ENCODE peak calls at places on chromosomes 2 and 18, in nine cellular contexts. One of them, this sample, is unnamed.
A peak's percentile ranks its signal among the peaks of the same experiment; 100 is the strongest.

GRCh38 chr2:27264753-27265535 is 2.1 kb upstream of the SLC30A3 start:
- DNase-seq in adrenal gland: peak; percentile 61
- DNase-seq in mesendoderm: peak; percentile 87
- DNase-seq in sigmoid colon: no peak
- DNase-seq in activated naive CD8-positive, alpha-beta T cell treated with anti-CD3 and anti-CD28 coated beads, Interleukin-2, amount 50 U/mL, for 24 hours: peak; percentile 71
- DNase-seq in GM23338: peak; percentile 94
- DNase-seq in fibroblast of lung: peak; percentile 29
- DNase-seq in left ventricle myocardium inferior: peak; percentile 66
- DNase-seq in stimulated activated CD8-positive, alpha-beta memory T cell treated with anti-CD3 and anti-CD28 coated beads, Interleukin-7, amount 100 ng/mL, for 24 hours: peak; percentile 23
- DNase-seq in this sample: peak; percentile 30

GRCh38 chr2:67318966-67319590 is 78.1 kb upstream of the ETAA1 start:
- DNase-seq in adrenal gland: no peak
- DNase-seq in mesendoderm: no peak
- DNase-seq in sigmoid colon: no peak
- DNase-seq in activated naive CD8-positive, alpha-beta T cell treated with anti-CD3 and anti-CD28 coated beads, Interleukin-2, amount 50 U/mL, for 24 hours: no peak
- DNase-seq in GM23338: no peak
- DNase-seq in fibroblast of lung: peak; percentile 63
- DNase-seq in left ventricle myocardium inferior: no peak
- DNase-seq in stimulated activated CD8-positive, alpha-beta memory T cell treated with anti-CD3 and anti-CD28 coated beads, Interleukin-7, amount 100 ng/mL, for 24 hours: no peak
- DNase-seq in this sample: no peak

GRCh38 chr2:20573611-20574422 is 77.1 kb downstream of the HS1BP3 start:
- DNase-seq in adrenal gland: no peak
- DNase-seq in mesendoderm: no peak
- DNase-seq in sigmoid colon: peak; percentile 88
- DNase-seq in activated naive CD8-positive, alpha-beta T cell treated with anti-CD3 and anti-CD28 coated beads, Interleukin-2, amount 50 U/mL, for 24 hours: no peak
- DNase-seq in GM23338: no peak
- DNase-seq in fibroblast of lung: peak; percentile 94
- DNase-seq in left ventricle myocardium inferior: no peak
- DNase-seq in stimulated activated CD8-positive, alpha-beta memory T cell treated with anti-CD3 and anti-CD28 coated beads, Interleukin-7, amount 100 ng/mL, for 24 hours: no peak
- DNase-seq in this sample: no peak

GRCh38 chr2:149021761-149022160 is 16.7 kb upstream of the LYPD6B start:
- DNase-seq in adrenal gland: no peak
- DNase-seq in mesendoderm: no peak
- DNase-seq in sigmoid colon: no peak
- DNase-seq in activated naive CD8-positive, alpha-beta T cell treated with anti-CD3 and anti-CD28 coated beads, Interleukin-2, amount 50 U/mL, for 24 hours: no peak
- DNase-seq in GM23338: no peak
- DNase-seq in fibroblast of lung: no peak
- DNase-seq in left ventricle myocardium inferior: no peak
- DNase-seq in stimulated activated CD8-positive, alpha-beta memory T cell treated with anti-CD3 and anti-CD28 coated beads, Interleukin-7, amount 100 ng/mL, for 24 hours: no peak
- DNase-seq in this sample: no peak

GRCh38 chr2:109032229-109032800 is 43.3 kb upstream of the EDAR start:
- DNase-seq in adrenal gland: no peak
- DNase-seq in mesendoderm: peak; percentile 16
- DNase-seq in sigmoid colon: no peak
- DNase-seq in activated naive CD8-positive, alpha-beta T cell treated with anti-CD3 and anti-CD28 coated beads, Interleukin-2, amount 50 U/mL, for 24 hours: no peak
- DNase-seq in GM23338: no peak
- DNase-seq in fibroblast of lung: no peak
- DNase-seq in left ventricle myocardium inferior: no peak
- DNase-seq in stimulated activated CD8-positive, alpha-beta memory T cell treated with anti-CD3 and anti-CD28 coated beads, Interleukin-7, amount 100 ng/mL, for 24 hours: no peak
- DNase-seq in this sample: no peak

GRCh38 chr2:232772540-232772939 is 3.8 kb downstream of the KCNJ13 start:
- DNase-seq in adrenal gland: no peak
- DNase-seq in mesendoderm: peak; percentile 4
- DNase-seq in sigmoid colon: no peak
- DNase-seq in activated naive CD8-positive, alpha-beta T cell treated with anti-CD3 and anti-CD28 coated beads, Interleukin-2, amount 50 U/mL, for 24 hours: no peak
- DNase-seq in GM23338: no peak
- DNase-seq in fibroblast of lung: no peak
- DNase-seq in left ventricle myocardium inferior: no peak
- DNase-seq in stimulated activated CD8-positive, alpha-beta memory T cell treated with anti-CD3 and anti-CD28 coated beads, Interleukin-7, amount 100 ng/mL, for 24 hours: no peak
- DNase-seq in this sample: no peak

GRCh38 chr18:25832008-25832604 is 258.3 kb downstream of the SS18 start:
- DNase-seq in adrenal gland: peak; percentile 78
- DNase-seq in mesendoderm: peak; percentile 61
- DNase-seq in sigmoid colon: no peak
- DNase-seq in activated naive CD8-positive, alpha-beta T cell treated with anti-CD3 and anti-CD28 coated beads, Interleukin-2, amount 50 U/mL, for 24 hours: peak; percentile 31
- DNase-seq in GM23338: peak; percentile 80
- DNase-seq in fibroblast of lung: peak; percentile 49
- DNase-seq in left ventricle myocardium inferior: peak; percentile 72
- DNase-seq in stimulated activated CD8-positive, alpha-beta memory T cell treated with anti-CD3 and anti-CD28 coated beads, Interleukin-7, amount 100 ng/mL, for 24 hours: peak; percentile 1
- DNase-seq in this sample: peak; percentile 39

GRCh38 chr2:124027182-124027581 is 2.1 kb downstream of the CNTNAP5 start:
- DNase-seq in adrenal gland: peak; percentile 27
- DNase-seq in mesendoderm: peak; percentile 89
- DNase-seq in sigmoid colon: no peak
- DNase-seq in activated naive CD8-positive, alpha-beta T cell treated with anti-CD3 and anti-CD28 coated beads, Interleukin-2, amount 50 U/mL, for 24 hours: no peak
- DNase-seq in GM23338: peak; percentile 88
- DNase-seq in fibroblast of lung: peak; percentile 30
- DNase-seq in left ventricle myocardium inferior: no peak
- DNase-seq in stimulated activated CD8-positive, alpha-beta memory T cell treated with anti-CD3 and anti-CD28 coated beads, Interleukin-7, amount 100 ng/mL, for 24 hours: no peak
- DNase-seq in this sample: no peak

GRCh38 chr2:239897596-239898235 is 127.4 kb downstream of the NDUFA10 start:
- DNase-seq in adrenal gland: no peak
- DNase-seq in mesendoderm: no peak
- DNase-seq in sigmoid colon: no peak
- DNase-seq in activated naive CD8-positive, alpha-beta T cell treated with anti-CD3 and anti-CD28 coated beads, Interleukin-2, amount 50 U/mL, for 24 hours: no peak
- DNase-seq in GM23338: no peak
- DNase-seq in fibroblast of lung: no peak
- DNase-seq in left ventricle myocardium inferior: no peak
- DNase-seq in stimulated activated CD8-positive, alpha-beta memory T cell treated with anti-CD3 and anti-CD28 coated beads, Interleukin-7, amount 100 ng/mL, for 24 hours: no peak
- DNase-seq in this sample: no peak

GRCh38 chr2:212539145-212539880 is 711 bp upstream of the ERBB4 start:
- DNase-seq in adrenal gland: peak; percentile 21
- DNase-seq in mesendoderm: peak; percentile 66
- DNase-seq in sigmoid colon: peak; percentile 52
- DNase-seq in activated naive CD8-positive, alpha-beta T cell treated with anti-CD3 and anti-CD28 coated beads, Interleukin-2, amount 50 U/mL, for 24 hours: no peak
- DNase-seq in GM23338: peak; percentile 93
- DNase-seq in fibroblast of lung: peak; percentile 23
- DNase-seq in left ventricle myocardium inferior: peak; percentile 64
- DNase-seq in stimulated activated CD8-positive, alpha-beta memory T cell treated with anti-CD3 and anti-CD28 coated beads, Interleukin-7, amount 100 ng/mL, for 24 hours: no peak
- DNase-seq in this sample: peak; percentile 52

GRCh38 chr2:65834062-65834461 is 401.7 kb upstream of the SPRED2 start:
- DNase-seq in adrenal gland: no peak
- DNase-seq in mesendoderm: no peak
- DNase-seq in sigmoid colon: no peak
- DNase-seq in activated naive CD8-positive, alpha-beta T cell treated with anti-CD3 and anti-CD28 coated beads, Interleukin-2, amount 50 U/mL, for 24 hours: no peak
- DNase-seq in GM23338: peak; percentile 48
- DNase-seq in fibroblast of lung: no peak
- DNase-seq in left ventricle myocardium inferior: no peak
- DNase-seq in stimulated activated CD8-positive, alpha-beta memory T cell treated with anti-CD3 and anti-CD28 coated beads, Interleukin-7, amount 100 ng/mL, for 24 hours: no peak
- DNase-seq in this sample: no peak

GRCh38 chr2:46701152-46701551 is 214.5 kb downstream of the MCFD2 start:
- DNase-seq in adrenal gland: no peak
- DNase-seq in mesendoderm: no peak
- DNase-seq in sigmoid colon: no peak
- DNase-seq in activated naive CD8-positive, alpha-beta T cell treated with anti-CD3 and anti-CD28 coated beads, Interleukin-2, amount 50 U/mL, for 24 hours: no peak
- DNase-seq in GM23338: no peak
- DNase-seq in fibroblast of lung: peak; percentile 65
- DNase-seq in left ventricle myocardium inferior: no peak
- DNase-seq in stimulated activated CD8-positive, alpha-beta memory T cell treated with anti-CD3 and anti-CD28 coated beads, Interleukin-7, amount 100 ng/mL, for 24 hours: no peak
- DNase-seq in this sample: no peak

GRCh38 chr2:199395311-199395710 is 62.4 kb downstream of the SATB2 start:
- DNase-seq in adrenal gland: no peak
- DNase-seq in mesendoderm: no peak
- DNase-seq in sigmoid colon: no peak
- DNase-seq in activated naive CD8-positive, alpha-beta T cell treated with anti-CD3 and anti-CD28 coated beads, Interleukin-2, amount 50 U/mL, for 24 hours: no peak
- DNase-seq in GM23338: no peak
- DNase-seq in fibroblast of lung: peak; percentile 80
- DNase-seq in left ventricle myocardium inferior: no peak
- DNase-seq in stimulated activated CD8-positive, alpha-beta memory T cell treated with anti-CD3 and anti-CD28 coated beads, Interleukin-7, amount 100 ng/mL, for 24 hours: no peak
- DNase-seq in this sample: no peak

GRCh38 chr2:47310801-47311560 is 92.0 kb upstream of the MSH2 start:
- DNase-seq in adrenal gland: peak; percentile 38
- DNase-seq in mesendoderm: no peak
- DNase-seq in sigmoid colon: peak; percentile 85
- DNase-seq in activated naive CD8-positive, alpha-beta T cell treated with anti-CD3 and anti-CD28 coated beads, Interleukin-2, amount 50 U/mL, for 24 hours: no peak
- DNase-seq in GM23338: no peak
- DNase-seq in fibroblast of lung: no peak
- DNase-seq in left ventricle myocardium inferior: peak; percentile 55
- DNase-seq in stimulated activated CD8-positive, alpha-beta memory T cell treated with anti-CD3 and anti-CD28 coated beads, Interleukin-7, amount 100 ng/mL, for 24 hours: no peak
- DNase-seq in this sample: no peak

GRCh38 chr2:232891621-232892071 is 21.6 kb downstream of the SNORC start:
- DNase-seq in adrenal gland: peak; percentile 63
- DNase-seq in mesendoderm: no peak
- DNase-seq in sigmoid colon: no peak
- DNase-seq in activated naive CD8-positive, alpha-beta T cell treated with anti-CD3 and anti-CD28 coated beads, Interleukin-2, amount 50 U/mL, for 24 hours: no peak
- DNase-seq in GM23338: no peak
- DNase-seq in fibroblast of lung: peak; percentile 87
- DNase-seq in left ventricle myocardium inferior: no peak
- DNase-seq in stimulated activated CD8-positive, alpha-beta memory T cell treated with anti-CD3 and anti-CD28 coated beads, Interleukin-7, amount 100 ng/mL, for 24 hours: no peak
- DNase-seq in this sample: no peak

GRCh38 chr2:12555012-12555645 is 161.6 kb upstream of the TRIB2 start:
- DNase-seq in adrenal gland: no peak
- DNase-seq in mesendoderm: peak; percentile 38
- DNase-seq in sigmoid colon: no peak
- DNase-seq in activated naive CD8-positive, alpha-beta T cell treated with anti-CD3 and anti-CD28 coated beads, Interleukin-2, amount 50 U/mL, for 24 hours: peak; percentile 41
- DNase-seq in GM23338: no peak
- DNase-seq in fibroblast of lung: peak; percentile 83
- DNase-seq in left ventricle myocardium inferior: no peak
- DNase-seq in stimulated activated CD8-positive, alpha-beta memory T cell treated with anti-CD3 and anti-CD28 coated beads, Interleukin-7, amount 100 ng/mL, for 24 hours: no peak
- DNase-seq in this sample: no peak

GRCh38 chr2:186980787-186981550 is 132.0 kb upstream of the ZSWIM2 start:
- DNase-seq in adrenal gland: no peak
- DNase-seq in mesendoderm: no peak
- DNase-seq in sigmoid colon: no peak
- DNase-seq in activated naive CD8-positive, alpha-beta T cell treated with anti-CD3 and anti-CD28 coated beads, Interleukin-2, amount 50 U/mL, for 24 hours: no peak
- DNase-seq in GM23338: no peak
- DNase-seq in fibroblast of lung: no peak
- DNase-seq in left ventricle myocardium inferior: no peak
- DNase-seq in stimulated activated CD8-positive, alpha-beta memory T cell treated with anti-CD3 and anti-CD28 coated beads, Interleukin-7, amount 100 ng/mL, for 24 hours: no peak
- DNase-seq in this sample: no peak

This sample was measured in omental fat pad.